ENCODE peak calls at places on chromosome 21, in eight cellular contexts. I, N, A, M, C, T, X and K are unnamed samples.

GRCh38 chr21:36450511-36450910 is 29.4 kb downstream of the CLDN14 start:
- DNase-seq in M (no peak), X (no peak), T (no peak), A (no peak), I (no peak), C (no peak), N (no peak), K (no peak)

GRCh38 chr21:34639882-34640788 is 25.2 kb upstream of the RCAN1 start:
- DNase-seq in I (no peak), A (no peak), N (no peak), X (peak), M (no peak), T (no peak), C (no peak), K (no peak)

GRCh38 chr21:33854604-33855003 is 61.0 kb downstream of the ATP5PO start:
- DNase-seq in I (no peak), A (peak), T (no peak), M (no peak), N (no peak), X (no peak), C (peak), K (peak)

GRCh38 chr21:44987886-44988606 is 48.2 kb downstream of the SLX9 start:
- DNase-seq in A (no peak), M (no peak), N (peak), T (no peak), X (no peak), C (no peak), I (no peak), K (no peak)

GRCh38 chr21:35215870-35216269 is 166.8 kb upstream of the RUNX1 start:
- DNase-seq in N (no peak), X (no peak), I (no peak), M (no peak), T (no peak), C (no peak), A (no peak), K (no peak)

GRCh38 chr21:46605759-46606426 is 1.0 kb upstream of the S100B start:
- DNase-seq in I (peak), A (no peak), M (no peak), N (peak), C (no peak), X (no peak), T (peak), K (no peak)

GRCh38 chr21:29114765-29115164 is 15.7 kb upstream of the MAP3K7CL start:
- DNase-seq in N (no peak), X (no peak), M (peak), A (no peak), T (no peak), C (no peak), I (no peak), K (peak)

GRCh38 chr21:26070822-26071425 is 99.6 kb downstream of the APP start:
- DNase-seq in M (no peak), A (no peak), X (no peak), N (no peak), C (no peak), T (peak), I (peak), K (peak)

GRCh38 chr21:36005018-36005417 is 55.3 kb downstream of the SETD4 start:
- DNase-seq in A (peak), C (no peak), I (no peak), X (no peak), M (no peak), T (no peak), N (no peak), K (no peak)

GRCh38 chr21:45073301-45074047 is 906 bp upstream of the ADARB1 start:
- DNase-seq in X (no peak), T (no peak), M (no peak), A (peak), C (peak), N (peak), I (no peak), K (no peak)

GRCh38 chr21:37145635-37146111 is 72.6 kb downstream of the TTC3 start:
- DNase-seq in M (no peak), N (no peak), A (peak), T (no peak), I (no peak), X (no peak), C (no peak), K (peak)

GRCh38 chr21:32456497-32456918 is 44.0 kb downstream of the EVA1C start:
- DNase-seq in X (no peak), M (no peak), I (no peak), A (no peak), C (no peak), T (no peak), N (no peak), K (peak)

GRCh38 chr21:38990424-38990794 is 184.7 kb downstream of the ETS2 start:
- DNase-seq in N (no peak), M (no peak), X (no peak), C (peak), T (no peak), A (peak), I (no peak), K (no peak)

GRCh38 chr21:43276811-43277210 is 108.0 kb downstream of the CRYAA start:
- DNase-seq in T (no peak), M (no peak), X (no peak), I (no peak), N (no peak), C (no peak), A (no peak), K (no peak)

GRCh38 chr21:45556645-45557601 is 14.7 kb upstream of the SLC19A1 start:
- DNase-seq in T (peak), X (no peak), I (no peak), C (no peak), M (no peak), N (peak), A (no peak), K (no peak)

GRCh38 chr21:14685568-14685967 is 139.5 kb upstream of the SAMSN1 start:
- DNase-seq in C (no peak), M (no peak), N (no peak), X (no peak), A (no peak), I (no peak), T (no peak), K (no peak)

GRCh38 chr21:34276711-34277425 is 86.9 kb upstream of the KCNE2 start:
- DNase-seq in I (no peak), C (no peak), T (no peak), M (no peak), A (no peak), X (no peak), N (no peak), K (no peak)

GRCh38 chr21:23452384-23453083 is 2154.7 kb downstream of the MRPL39 start:
- DNase-seq in T (no peak), X (no peak), N (no peak), M (no peak), C (no peak), I (no peak), A (peak), K (peak)

GRCh38 chr21:38843379-38843778 is 37.6 kb downstream of the ETS2 start:
- DNase-seq in T (no peak), M (no peak), X (no peak), C (no peak), N (no peak), A (no peak), I (no peak), K (no peak)

GRCh38 chr21:42688841-42689371 is 35.5 kb downstream of the PDE9A start:
- DNase-seq in A (no peak), M (no peak), N (no peak), T (no peak), C (no peak), I (no peak), X (no peak), K (no peak)

GRCh38 chr21:14259669-14260458 is 43.9 kb downstream of the RBM11 start:
- DNase-seq in X (no peak), T (no peak), A (peak), C (peak), I (no peak), M (no peak), N (no peak), K (peak)

GRCh38 chr21:41817228-41817627 is 50.4 kb upstream of the RIPK4 start:
- DNase-seq in C (peak), M (peak), A (peak), T (peak), N (no peak), X (no peak), I (peak), K (peak)

GRCh38 chr21:35048183-35048601 is 910 bp downstream of the RUNX1 start:
- DNase-seq in T (no peak), C (no peak), A (peak), N (peak), I (no peak), M (no peak), X (no peak), K (peak)

GRCh38 chr21:45146301-45146700 is 71.9 kb downstream of the ADARB1 start:
- DNase-seq in M (no peak), A (no peak), C (no peak), I (no peak), T (no peak), X (no peak), N (no peak), K (no peak)

GRCh38 chr21:16304700-16305099 is 574.9 kb downstream of the USP25 start:
- DNase-seq in N (no peak), X (no peak), C (no peak), A (no peak), I (no peak), M (no peak), T (no peak), K (no peak)

GRCh38 chr21:25513810-25514209 is 93.5 kb downstream of the MRPL39 start:
- DNase-seq in M (no peak), T (no peak), X (no peak), I (no peak), N (no peak), A (no peak), C (no peak), K (no peak)